ENCODE peak calls at places on chromosomes 4 and X, in nine cellular contexts. One of them, this sample, is unnamed.

GRCh38 chrX:48531359-48531954 is 8.1 kb upstream of the TBC1D25 start:
- DNase-seq in suprapubic skin: no peak
- DNase-seq in HCT116: no peak
- DNase-seq in tibial nerve: no peak
- DNase-seq in body of pancreas: no peak
- DNase-seq in lower leg skin: peak
- DNase-seq in GM12878: no peak
- DNase-seq in endothelial cell of umbilical vein: no peak
- DNase-seq in right lobe of liver: no peak
- DNase-seq in this sample: no peak

GRCh38 chrX:17741123-17741511 is 3.8 kb downstream of the SCML1 start:
- DNase-seq in suprapubic skin: no peak
- DNase-seq in HCT116: no peak
- DNase-seq in tibial nerve: no peak
- DNase-seq in body of pancreas: no peak
- DNase-seq in lower leg skin: no peak
- DNase-seq in GM12878: no peak
- DNase-seq in endothelial cell of umbilical vein: no peak
- DNase-seq in right lobe of liver: no peak
- DNase-seq in this sample: peak

GRCh38 chr4:150782311-150782710 is 200.4 kb downstream of the MAB21L2 start:
- DNase-seq in suprapubic skin: no peak
- DNase-seq in HCT116: no peak
- DNase-seq in tibial nerve: no peak
- DNase-seq in body of pancreas: no peak
- DNase-seq in lower leg skin: no peak
- DNase-seq in GM12878: no peak
- DNase-seq in endothelial cell of umbilical vein: peak
- DNase-seq in right lobe of liver: no peak
- DNase-seq in this sample: no peak

GRCh38 chr4:73573794-73574528 is 46.3 kb downstream of the RASSF6 start:
- DNase-seq in suprapubic skin: no peak
- DNase-seq in HCT116: peak
- DNase-seq in tibial nerve: peak
- DNase-seq in body of pancreas: peak
- DNase-seq in lower leg skin: peak
- DNase-seq in GM12878: peak
- DNase-seq in endothelial cell of umbilical vein: peak
- DNase-seq in right lobe of liver: peak
- DNase-seq in this sample: peak

GRCh38 chr4:2789351-2789750 is 3.5 kb upstream of the SH3BP2 start:
- DNase-seq in suprapubic skin: peak
- DNase-seq in HCT116: no peak
- DNase-seq in tibial nerve: no peak
- DNase-seq in body of pancreas: peak
- DNase-seq in lower leg skin: no peak
- DNase-seq in GM12878: no peak
- DNase-seq in endothelial cell of umbilical vein: no peak
- DNase-seq in right lobe of liver: no peak
- DNase-seq in this sample: no peak

GRCh38 chr4:10456270-10457254 is 664 bp downstream of the ZNF518B start:
- DNase-seq in suprapubic skin: no peak
- DNase-seq in HCT116: peak
- DNase-seq in tibial nerve: no peak
- DNase-seq in body of pancreas: peak
- DNase-seq in lower leg skin: no peak
- DNase-seq in GM12878: no peak
- DNase-seq in endothelial cell of umbilical vein: peak
- DNase-seq in right lobe of liver: peak
- DNase-seq in this sample: peak

GRCh38 chrX:21972721-21973120 is 32.2 kb downstream of the SMS start:
- DNase-seq in suprapubic skin: no peak
- DNase-seq in HCT116: no peak
- DNase-seq in tibial nerve: no peak
- DNase-seq in body of pancreas: no peak
- DNase-seq in lower leg skin: no peak
- DNase-seq in GM12878: no peak
- DNase-seq in endothelial cell of umbilical vein: peak
- DNase-seq in right lobe of liver: no peak
- DNase-seq in this sample: no peak

GRCh38 chr4:94978904-94979303 is 221.1 kb downstream of the BMPR1B start:
- DNase-seq in suprapubic skin: no peak
- DNase-seq in HCT116: no peak
- DNase-seq in tibial nerve: no peak
- DNase-seq in body of pancreas: no peak
- DNase-seq in lower leg skin: no peak
- DNase-seq in GM12878: no peak
- DNase-seq in endothelial cell of umbilical vein: peak
- DNase-seq in right lobe of liver: no peak
- DNase-seq in this sample: no peak

GRCh38 chr4:74631338-74631737 is 163.0 kb downstream of the BTC start:
- DNase-seq in suprapubic skin: no peak
- DNase-seq in HCT116: no peak
- DNase-seq in tibial nerve: no peak
- DNase-seq in body of pancreas: no peak
- DNase-seq in lower leg skin: no peak
- DNase-seq in GM12878: no peak
- DNase-seq in endothelial cell of umbilical vein: peak
- DNase-seq in right lobe of liver: no peak
- DNase-seq in this sample: no peak

GRCh38 chrX:27890611-27891010 is 82.8 kb downstream of the MAGEB10 start:
- DNase-seq in suprapubic skin: no peak
- DNase-seq in HCT116: peak
- DNase-seq in tibial nerve: no peak
- DNase-seq in body of pancreas: no peak
- DNase-seq in lower leg skin: no peak
- DNase-seq in GM12878: no peak
- DNase-seq in endothelial cell of umbilical vein: peak
- DNase-seq in right lobe of liver: no peak
- DNase-seq in this sample: no peak

GRCh38 chr4:107939307-107939706 is 8.0 kb downstream of the CYP2U1 start:
- DNase-seq in suprapubic skin: no peak
- DNase-seq in HCT116: no peak
- DNase-seq in tibial nerve: no peak
- DNase-seq in body of pancreas: no peak
- DNase-seq in lower leg skin: no peak
- DNase-seq in GM12878: no peak
- DNase-seq in endothelial cell of umbilical vein: no peak
- DNase-seq in right lobe of liver: no peak
- DNase-seq in this sample: no peak

GRCh38 chr4:141427726-141428296 is 207.1 kb downstream of the ZNF330 start:
- DNase-seq in suprapubic skin: no peak
- DNase-seq in HCT116: no peak
- DNase-seq in tibial nerve: no peak
- DNase-seq in body of pancreas: no peak
- DNase-seq in lower leg skin: no peak
- DNase-seq in GM12878: no peak
- DNase-seq in endothelial cell of umbilical vein: no peak
- DNase-seq in right lobe of liver: no peak
- DNase-seq in this sample: no peak

DNA sequence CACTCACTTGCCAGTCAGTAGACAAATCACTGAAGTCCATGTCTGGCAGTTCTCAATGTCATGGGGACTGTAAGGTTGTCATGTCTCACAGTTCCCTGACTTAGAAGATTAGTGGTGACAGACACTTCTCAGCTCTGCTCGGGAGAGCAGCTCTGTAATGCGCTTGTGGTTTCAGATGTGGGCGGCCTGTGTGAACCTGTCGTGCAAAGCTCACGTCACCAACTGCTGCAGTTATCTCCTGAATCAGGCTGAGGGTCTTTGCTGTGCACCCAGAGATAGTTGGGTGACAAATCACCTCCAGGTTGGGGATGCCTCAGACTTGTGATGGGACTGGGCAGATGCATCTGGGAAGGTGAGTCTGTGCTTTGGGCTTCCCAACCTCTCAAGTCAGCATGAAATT is at the start of gene IL9R:
- DNase-seq in suprapubic skin: no peak
- DNase-seq in HCT116: no peak
- DNase-seq in tibial nerve: no peak
- DNase-seq in body of pancreas: no peak
- DNase-seq in lower leg skin: no peak
- DNase-seq in GM12878: peak
- DNase-seq in endothelial cell of umbilical vein: no peak
- DNase-seq in right lobe of liver: no peak
- DNase-seq in this sample: no peak
- TF ChIP-seq POLR2A in suprapubic skin: no peak
- TF ChIP-seq POLR2A in HCT116: no peak
- TF ChIP-seq POLR2A in tibial nerve: no peak
- TF ChIP-seq POLR2A in body of pancreas: no peak
- TF ChIP-seq POLR2A in lower leg skin: no peak
- TF ChIP-seq POLR2A in GM12878: no peak
- TF ChIP-seq POLR2A in endothelial cell of umbilical vein: no peak
- TF ChIP-seq POLR2A in right lobe of liver: no peak
- TF ChIP-seq POLR2A in this sample: no peak

GRCh38 chr4:55947912-55948725 is 626 bp upstream of the CEP135 start:
- DNase-seq in suprapubic skin: no peak
- DNase-seq in HCT116: peak
- DNase-seq in tibial nerve: peak
- DNase-seq in body of pancreas: no peak
- DNase-seq in lower leg skin: no peak
- DNase-seq in GM12878: peak
- DNase-seq in endothelial cell of umbilical vein: peak
- DNase-seq in right lobe of liver: no peak
- DNase-seq in this sample: no peak

GRCh38 chr4:55947254-55947882 is 1.4 kb upstream of the CEP135 start:
- DNase-seq in suprapubic skin: no peak
- DNase-seq in HCT116: no peak
- DNase-seq in tibial nerve: no peak
- DNase-seq in body of pancreas: no peak
- DNase-seq in lower leg skin: no peak
- DNase-seq in GM12878: peak
- DNase-seq in endothelial cell of umbilical vein: peak
- DNase-seq in right lobe of liver: no peak
- DNase-seq in this sample: peak

GRCh38 chr4:55949480-55949802 is 696 bp downstream of the CEP135 start:
- DNase-seq in suprapubic skin: no peak
- DNase-seq in HCT116: no peak
- DNase-seq in tibial nerve: no peak
- DNase-seq in body of pancreas: no peak
- DNase-seq in lower leg skin: no peak
- DNase-seq in GM12878: no peak
- DNase-seq in endothelial cell of umbilical vein: no peak
- DNase-seq in right lobe of liver: no peak
- DNase-seq in this sample: no peak

GRCh38 chr4:55951191-55951922 is 2.6 kb downstream of the CEP135 start:
- DNase-seq in suprapubic skin: no peak
- DNase-seq in HCT116: no peak
- DNase-seq in tibial nerve: no peak
- DNase-seq in body of pancreas: no peak
- DNase-seq in lower leg skin: no peak
- DNase-seq in GM12878: no peak
- DNase-seq in endothelial cell of umbilical vein: no peak
- DNase-seq in right lobe of liver: no peak
- DNase-seq in this sample: no peak

GRCh38 chr4:55948726-55949479 is at the start of gene CEP135:
- DNase-seq in suprapubic skin: peak
- DNase-seq in HCT116: peak
- DNase-seq in tibial nerve: peak
- DNase-seq in body of pancreas: peak
- DNase-seq in lower leg skin: peak
- DNase-seq in GM12878: peak
- DNase-seq in endothelial cell of umbilical vein: peak
- DNase-seq in right lobe of liver: peak
- DNase-seq in this sample: peak
- TF ChIP-seq POLR2A in suprapubic skin: no peak
- TF ChIP-seq POLR2A in HCT116: peak
- TF ChIP-seq POLR2A in tibial nerve: peak
- TF ChIP-seq POLR2A in body of pancreas: peak
- TF ChIP-seq POLR2A in lower leg skin: no peak
- TF ChIP-seq POLR2A in GM12878: peak
- TF ChIP-seq POLR2A in endothelial cell of umbilical vein: peak
- TF ChIP-seq POLR2A in right lobe of liver: peak
- TF ChIP-seq POLR2A in this sample: peak

GRCh38 chr4:42397635-42398447 is 553 bp downstream of the SHISA3 start:
- DNase-seq in suprapubic skin: no peak
- DNase-seq in HCT116: no peak
- DNase-seq in tibial nerve: no peak
- DNase-seq in body of pancreas: peak
- DNase-seq in lower leg skin: no peak
- DNase-seq in GM12878: no peak
- DNase-seq in endothelial cell of umbilical vein: peak
- DNase-seq in right lobe of liver: no peak
- DNase-seq in this sample: no peak

GRCh38 chr4:42398448-42399355 is 1.4 kb downstream of the SHISA3 start:
- DNase-seq in suprapubic skin: no peak
- DNase-seq in HCT116: no peak
- DNase-seq in tibial nerve: peak
- DNase-seq in body of pancreas: no peak
- DNase-seq in lower leg skin: no peak
- DNase-seq in GM12878: no peak
- DNase-seq in endothelial cell of umbilical vein: peak
- DNase-seq in right lobe of liver: no peak
- DNase-seq in this sample: no peak

GRCh38 chr4:42395595-42395994 is 1.7 kb upstream of the SHISA3 start:
- DNase-seq in suprapubic skin: no peak
- DNase-seq in HCT116: no peak
- DNase-seq in tibial nerve: no peak
- DNase-seq in body of pancreas: no peak
- DNase-seq in lower leg skin: no peak
- DNase-seq in GM12878: no peak
- DNase-seq in endothelial cell of umbilical vein: no peak
- DNase-seq in right lobe of liver: no peak
- DNase-seq in this sample: no peak

GRCh38 chr4:42397256-42397634 is at the start of gene SHISA3:
- DNase-seq in suprapubic skin: no peak
- DNase-seq in HCT116: no peak
- DNase-seq in tibial nerve: peak
- DNase-seq in body of pancreas: no peak
- DNase-seq in lower leg skin: no peak
- DNase-seq in GM12878: no peak
- DNase-seq in endothelial cell of umbilical vein: peak
- DNase-seq in right lobe of liver: peak
- DNase-seq in this sample: peak

GRCh38 chr4:42396361-42397255 is 680 bp upstream of the SHISA3 start:
- DNase-seq in suprapubic skin: no peak
- DNase-seq in HCT116: no peak
- DNase-seq in tibial nerve: no peak
- DNase-seq in body of pancreas: no peak
- DNase-seq in lower leg skin: no peak
- DNase-seq in GM12878: no peak
- DNase-seq in endothelial cell of umbilical vein: no peak
- DNase-seq in right lobe of liver: no peak
- DNase-seq in this sample: no peak
- TF ChIP-seq POLR2A in suprapubic skin: no peak
- TF ChIP-seq POLR2A in HCT116: no peak
- TF ChIP-seq POLR2A in tibial nerve: no peak
- TF ChIP-seq POLR2A in body of pancreas: no peak
- TF ChIP-seq POLR2A in lower leg skin: no peak
- TF ChIP-seq POLR2A in GM12878: no peak
- TF ChIP-seq POLR2A in endothelial cell of umbilical vein: no peak
- TF ChIP-seq POLR2A in right lobe of liver: no peak
- TF ChIP-seq POLR2A in this sample: no peak

DNA sequence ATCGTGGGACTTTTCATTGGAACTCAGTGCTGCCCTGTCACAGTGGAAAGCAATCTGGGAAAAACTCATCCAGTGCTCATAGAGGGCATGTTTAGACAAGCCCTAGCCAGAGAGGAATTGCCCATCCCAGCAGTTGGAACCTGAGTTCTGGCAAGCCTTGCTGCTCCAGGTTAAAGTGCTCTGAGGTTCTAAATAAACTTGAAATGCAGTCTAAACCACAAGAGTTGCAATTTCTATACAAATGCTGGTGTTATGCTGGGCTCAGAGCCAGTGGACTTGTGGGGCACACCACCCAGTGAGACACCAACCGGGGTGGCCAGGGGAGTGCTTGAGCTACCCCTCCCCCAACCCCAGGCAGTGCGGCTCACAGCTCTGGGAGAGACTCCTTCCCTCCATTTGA is 142.8 kb upstream of the PPP1R2C start:
- DNase-seq in suprapubic skin: no peak
- DNase-seq in HCT116: no peak
- DNase-seq in tibial nerve: no peak
- DNase-seq in body of pancreas: no peak
- DNase-seq in lower leg skin: no peak
- DNase-seq in GM12878: no peak
- DNase-seq in endothelial cell of umbilical vein: no peak
- DNase-seq in right lobe of liver: no peak
- DNase-seq in this sample: no peak
- TF ChIP-seq POLR2A in suprapubic skin: no peak
- TF ChIP-seq POLR2A in HCT116: no peak
- TF ChIP-seq POLR2A in tibial nerve: no peak
- TF ChIP-seq POLR2A in body of pancreas: no peak
- TF ChIP-seq POLR2A in lower leg skin: no peak
- TF ChIP-seq POLR2A in GM12878: no peak
- TF ChIP-seq POLR2A in endothelial cell of umbilical vein: no peak
- TF ChIP-seq POLR2A in right lobe of liver: no peak
- TF ChIP-seq POLR2A in this sample: no peak

This sample was measured in transverse colon.